ENCODE peak calls at places on chromosomes 2 and 18, in ten cellular contexts. N is esophagus squamous epithelium, Q is spleen, U is fibroblast of mammary gland, S is osteoblast, Z is astrocyte of the spinal cord, G is left lung, C is GM12878, H is A549, R is brain microvascular endothelial cell. W is an unnamed sample.

GRCh38 chr18:79628416-79629248 is 51.0 kb upstream of the CTDP1 start:
- DNase-seq in N (no peak), Q (peak), U (no peak), S (peak), Z (no peak), G (no peak), C (no peak), H (no peak), R (no peak), W (no peak)

GRCh38 chr2:44250376-44250775 is 24.9 kb upstream of the SLC3A1 start:
- DNase-seq in N (no peak), Q (no peak), U (no peak), S (no peak), Z (no peak), G (no peak), C (peak), H (no peak), R (no peak), W (no peak)

GRCh38 chr2:27806311-27807059 is 35.0 kb downstream of the MRPL33 start:
- DNase-seq in N (no peak), Q (no peak), U (no peak), S (no peak), Z (no peak), G (no peak), C (no peak), H (no peak), R (no peak), W (no peak)

GRCh38 chr2:178114462-178114861 is 2.2 kb downstream of the RBM45 start:
- DNase-seq in N (no peak), Q (no peak), U (no peak), S (no peak), Z (no peak), G (no peak), C (no peak), H (no peak), R (no peak), W (no peak)

GRCh38 chr2:197306691-197307030 is 3.9 kb downstream of the ANKRD44 start:
- DNase-seq in N (no peak), Q (no peak), U (no peak), S (peak), Z (peak), G (no peak), C (no peak), H (no peak), R (no peak), W (no peak)

GRCh38 chr18:77098033-77098432 is 34.5 kb downstream of the MBP start:
- DNase-seq in N (no peak), Q (no peak), U (peak), S (no peak), Z (peak), G (no peak), C (no peak), H (no peak), R (no peak), W (no peak)

GRCh38 chr2:714005-714741 is 37.0 kb upstream of the TMEM18 start:
- DNase-seq in N (no peak), Q (no peak), U (peak), S (peak), Z (peak), G (no peak), C (peak), H (peak), R (peak), W (peak)

GRCh38 chr2:162153608-162154224 is 1.7 kb upstream of the GCG start:
- DNase-seq in N (no peak), Q (no peak), U (peak), S (no peak), Z (peak), G (peak), C (no peak), H (peak), R (peak), W (peak)

GRCh38 chr18:49016648-49017539 is 66.1 kb upstream of the SMAD7 start:
- DNase-seq in N (no peak), Q (peak), U (peak), S (peak), Z (peak), G (peak), C (no peak), H (peak), R (peak), W (peak)

GRCh38 chr18:22827216-22827615 is 105.9 kb upstream of the RBBP8 start:
- DNase-seq in N (no peak), Q (no peak), U (peak), S (no peak), Z (no peak), G (no peak), C (no peak), H (no peak), R (no peak), W (peak)

GRCh38 chr2:66439291-66440010 is 4.5 kb downstream of the MEIS1 start:
- DNase-seq in N (no peak), Q (peak), U (peak), S (peak), Z (peak), G (no peak), C (no peak), H (no peak), R (no peak), W (peak)

GRCh38 chr2:238108423-238109201 is 8.5 kb downstream of the ESPNL start:
- DNase-seq in N (no peak), Q (peak), U (no peak), S (peak), Z (no peak), G (peak), C (peak), H (no peak), R (no peak), W (no peak)

GRCh38 chr2:10828346-10828745 is 15.8 kb upstream of the PDIA6 start:
- DNase-seq in N (no peak), Q (peak), U (no peak), S (no peak), Z (no peak), G (no peak), C (no peak), H (no peak), R (no peak), W (no peak)

GRCh38 chr2:205763708-205764501 is 81.6 kb downstream of the NRP2 start:
- DNase-seq in N (no peak), Q (no peak), U (peak), S (no peak), Z (peak), G (peak), C (no peak), H (peak), R (peak), W (peak)

GRCh38 chr2:238875531-238876231 is 27.8 kb downstream of the TWIST2 start:
- DNase-seq in N (no peak), Q (peak), U (peak), S (no peak), Z (no peak), G (no peak), C (no peak), H (no peak), R (no peak), W (peak)

GRCh38 chr2:175008801-175009495 is 3.8 kb upstream of the CHN1 start:
- DNase-seq in N (no peak), Q (no peak), U (no peak), S (no peak), Z (no peak), G (no peak), C (no peak), H (no peak), R (no peak), W (no peak)

GRCh38 chr18:79935499-79935898 is 16.0 kb downstream of the SLC66A2 start:
- DNase-seq in N (no peak), Q (no peak), U (no peak), S (no peak), Z (no peak), G (peak), C (no peak), H (no peak), R (no peak), W (no peak)

GRCh38 chr18:53219853-53220252 is 879.9 kb downstream of the DCC start:
- DNase-seq in N (no peak), Q (no peak), U (no peak), S (no peak), Z (no peak), G (no peak), C (no peak), H (no peak), R (no peak), W (no peak)

GRCh38 chr2:120454993-120455789 is 109.3 kb downstream of the INHBB start:
- DNase-seq in N (no peak), Q (no peak), U (no peak), S (peak), Z (peak), G (no peak), C (no peak), H (no peak), R (peak), W (peak)
- TF ChIP-seq CTCF in N (no peak), Q (no peak), U (no peak), S (no peak), Z (no peak), G (no peak), C (no peak), H (no peak), R (no peak), W (no peak)

GRCh38 chr2:70938580-70938938 is 2.9 kb downstream of the ATP6V1B1 start:
- DNase-seq in N (no peak), Q (no peak), U (no peak), S (no peak), Z (no peak), G (no peak), C (no peak), H (no peak), R (no peak), W (no peak)

GRCh38 chr2:70941186-70941585 is 5.5 kb downstream of the ATP6V1B1 start:
- DNase-seq in N (no peak), Q (no peak), U (no peak), S (peak), Z (no peak), G (no peak), C (no peak), H (no peak), R (no peak), W (no peak)

GRCh38 chr2:70939847-70940580 is 4.3 kb downstream of the ATP6V1B1 start:
- DNase-seq in N (no peak), Q (peak), U (no peak), S (peak), Z (no peak), G (no peak), C (no peak), H (no peak), R (no peak), W (no peak)

GRCh38 chr2:70937866-70938579 is 2.3 kb downstream of the ATP6V1B1 start:
- DNase-seq in N (no peak), Q (no peak), U (no peak), S (peak), Z (no peak), G (no peak), C (no peak), H (no peak), R (no peak), W (no peak)

GRCh38 chr2:70939001-70939846 is 3.5 kb downstream of the ATP6V1B1 start:
- DNase-seq in N (no peak), Q (no peak), U (no peak), S (peak), Z (no peak), G (no peak), C (no peak), H (no peak), R (no peak), W (no peak)
- H3K4me3 ChIP-seq in N (no peak), Q (no peak), U (no peak), S (no peak), Z (no peak), G (no peak), C (no peak), H (no peak), R (no peak), W (no peak)

DNA sequence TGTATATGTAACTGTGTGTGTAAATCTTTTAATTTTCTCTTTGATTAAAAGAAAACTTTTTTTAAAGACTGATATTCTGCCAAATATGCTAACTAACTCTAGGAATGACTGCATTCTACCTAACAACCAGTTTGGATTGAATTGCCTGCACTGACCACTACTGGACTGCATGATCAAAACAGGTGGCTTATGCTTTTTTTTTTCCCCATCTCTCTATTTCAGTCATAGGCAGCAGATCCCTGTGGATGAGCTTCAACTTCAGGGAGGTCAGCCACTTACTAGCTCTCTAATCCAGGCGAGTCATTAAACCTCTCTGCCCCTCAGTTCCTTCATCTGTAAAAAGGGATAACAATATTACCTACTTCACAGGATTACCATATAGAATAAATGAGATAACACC is 138.6 kb upstream of the SERTAD2 start:
- DNase-seq in N (no peak), Q (no peak), U (no peak), S (peak), Z (no peak), G (no peak), C (no peak), H (peak), R (no peak), W (no peak)
- TF ChIP-seq CTCF in N (no peak), Q (no peak), U (peak), S (peak), Z (no peak), G (no peak), C (peak), H (no peak), R (peak), W (no peak)

GRCh38 chr2:68734176-68734575 is 435 bp upstream of the ARHGAP25 start:
- DNase-seq in N (no peak), Q (no peak), U (no peak), S (no peak), Z (no peak), G (no peak), C (no peak), H (no peak), R (no peak), W (no peak)
- H3K4me3 ChIP-seq in N (no peak), Q (no peak), U (no peak), S (no peak), Z (no peak), G (peak), C (peak), H (no peak), R (no peak), W (no peak)

DNA sequence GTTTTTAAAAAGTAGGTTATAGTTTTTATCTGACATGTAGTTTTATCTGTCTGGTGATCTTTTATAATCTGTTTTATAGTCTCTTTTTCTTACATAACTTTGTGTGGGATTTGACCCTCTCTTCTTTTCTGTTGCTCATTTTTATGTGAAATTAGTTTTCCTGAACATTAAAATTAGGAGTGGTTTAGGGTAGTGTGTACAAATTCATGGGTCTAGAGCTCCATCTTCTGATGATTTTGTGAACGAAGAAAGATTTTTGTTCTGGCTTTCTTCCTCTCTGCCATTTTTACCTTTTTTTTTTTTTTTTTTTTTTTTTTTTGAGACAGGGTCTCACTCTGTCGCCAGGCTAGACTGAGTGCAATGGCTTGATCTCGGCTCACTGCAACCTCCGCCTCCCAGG is 46.6 kb downstream of the SLC30A6 start:
- DNase-seq in N (no peak), Q (no peak), U (no peak), S (no peak), Z (no peak), G (no peak), C (no peak), H (peak), R (no peak), W (peak)
- TF ChIP-seq CTCF in N (no peak), Q (no peak), U (no peak), S (no peak), Z (no peak), G (no peak), C (peak), H (peak), R (no peak), W (no peak)

GRCh38 chr18:55588001-55588875 is at the start of gene TCF4:
- DNase-seq in N (no peak), Q (peak), U (peak), S (peak), Z (peak), G (peak), C (no peak), H (peak), R (peak), W (peak)

GRCh38 chr18:55585050-55585449 is 2.9 kb downstream of the TCF4 start:
- DNase-seq in N (no peak), Q (no peak), U (peak), S (no peak), Z (peak), G (no peak), C (no peak), H (no peak), R (no peak), W (no peak)

GRCh38 chr18:55585586-55586521 is 2.1 kb downstream of the TCF4 start:
- DNase-seq in N (no peak), Q (no peak), U (peak), S (no peak), Z (peak), G (no peak), C (no peak), H (no peak), R (no peak), W (peak)

GRCh38 chr18:55587341-55588000 is 521 bp downstream of the TCF4 start:
- DNase-seq in N (no peak), Q (no peak), U (peak), S (peak), Z (peak), G (no peak), C (no peak), H (no peak), R (peak), W (peak)

DNA sequence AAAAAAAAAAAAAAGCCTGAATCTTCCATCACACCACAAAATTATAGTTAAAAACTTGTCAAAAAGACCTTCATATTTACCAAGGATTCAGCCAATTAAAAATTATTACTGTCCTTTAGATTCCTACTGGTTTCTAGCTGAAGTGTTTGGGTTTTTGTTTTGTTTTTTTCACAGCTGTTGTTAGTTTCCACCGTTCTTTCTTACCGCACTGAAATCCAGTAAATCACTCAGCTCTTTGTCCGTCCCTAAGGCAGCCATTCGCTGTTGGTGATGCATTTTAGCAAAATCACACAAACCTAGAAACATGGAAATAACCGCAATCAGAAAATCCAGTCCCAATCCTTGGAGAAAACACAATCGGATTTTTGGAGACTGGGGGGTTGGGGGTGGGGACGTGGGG is 1.2 kb downstream of the TCF4 start:
- DNase-seq in N (no peak), Q (no peak), U (peak), S (peak), Z (peak), G (no peak), C (no peak), H (no peak), R (peak), W (peak)
- H3K4me3 ChIP-seq in N (peak), Q (peak), U (peak), S (peak), Z (peak), G (peak), C (no peak), H (peak), R (peak), W (peak)

GRCh38 chr2:41879367-41879871 is 168.4 kb upstream of the PKDCC start:
- DNase-seq in N (no peak), Q (no peak), U (no peak), S (no peak), Z (no peak), G (peak), C (no peak), H (no peak), R (no peak), W (no peak)

GRCh38 chr2:41880561-41881243 is 167.1 kb upstream of the PKDCC start:
- DNase-seq in N (no peak), Q (no peak), U (no peak), S (no peak), Z (no peak), G (no peak), C (no peak), H (no peak), R (no peak), W (no peak)

GRCh38 chr2:41878726-41879366 is 169.0 kb upstream of the PKDCC start:
- DNase-seq in N (no peak), Q (no peak), U (no peak), S (no peak), Z (no peak), G (no peak), C (no peak), H (no peak), R (no peak), W (no peak)

GRCh38 chr2:41878056-41878455 is 169.8 kb upstream of the PKDCC start:
- DNase-seq in N (no peak), Q (no peak), U (no peak), S (no peak), Z (no peak), G (no peak), C (no peak), H (no peak), R (no peak), W (no peak)

GRCh38 chr2:41877114-41877513 is 170.7 kb upstream of the PKDCC start:
- DNase-seq in N (no peak), Q (no peak), U (no peak), S (no peak), Z (no peak), G (no peak), C (no peak), H (no peak), R (no peak), W (no peak)
- TF ChIP-seq CTCF in N (no peak), Q (no peak), U (no peak), S (no peak), Z (no peak), G (no peak), C (no peak), H (no peak), R (no peak), W (no peak)

DNA sequence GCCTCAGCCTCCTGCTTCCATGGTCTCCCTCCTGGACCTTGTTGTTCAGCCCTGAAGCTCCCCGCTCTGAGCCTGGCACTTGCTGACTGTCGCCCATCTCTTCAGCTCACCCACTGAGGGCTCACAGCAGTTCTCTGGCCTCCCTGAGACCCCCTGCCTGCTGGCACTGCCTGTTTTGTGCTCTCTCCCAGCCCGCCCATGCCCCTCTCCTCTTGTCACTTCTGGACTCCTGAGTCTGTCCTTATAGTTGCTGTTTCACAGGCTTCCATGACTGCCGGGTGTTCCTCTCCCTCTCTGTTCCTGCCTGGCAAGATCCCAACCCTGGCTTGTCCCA is 110.5 kb downstream of the CEP192 start:
- DNase-seq in N (no peak), Q (no peak), U (no peak), S (no peak), Z (no peak), G (no peak), C (no peak), H (no peak), R (no peak), W (no peak)
- H3K4me3 ChIP-seq in N (no peak), Q (no peak), U (no peak), S (no peak), Z (no peak), G (no peak), C (no peak), H (no peak), R (no peak), W (no peak)

W was measured in fibroblast of pulmonary artery.